ENCODE peak calls at places on chromosomes 1 and 21, in nine cellular contexts. One of them, this sample, is unnamed.

GRCh38 chr1:10283318-10283984 is 73.1 kb downstream of the KIF1B start:
- DNase-seq in small intestine: no peak
- DNase-seq in spleen: no peak
- DNase-seq in HFF-Myc: no peak
- DNase-seq in PC-9: peak; percentile 50
- DNase-seq in stomach: no peak
- DNase-seq in pancreas: no peak
- DNase-seq in CD4-positive, alpha-beta memory T cell: no peak
- DNase-seq in tibial artery: no peak
- DNase-seq in this sample: no peak

GRCh38 chr1:26289158-26290059 is 9.5 kb downstream of the SH3BGRL3 start:
- DNase-seq in small intestine: no peak
- DNase-seq in spleen: peak; percentile 96
- DNase-seq in HFF-Myc: no peak
- DNase-seq in PC-9: no peak
- DNase-seq in stomach: peak; percentile 46
- DNase-seq in pancreas: no peak
- DNase-seq in CD4-positive, alpha-beta memory T cell: peak; percentile 26
- DNase-seq in tibial artery: no peak
- DNase-seq in this sample: peak; percentile 82

GRCh38 chr1:41712687-41713086 is 206.0 kb downstream of the HIVEP3 start:
- DNase-seq in small intestine: no peak
- DNase-seq in spleen: no peak
- DNase-seq in HFF-Myc: no peak
- DNase-seq in PC-9: peak; percentile 68
- DNase-seq in stomach: no peak
- DNase-seq in pancreas: no peak
- DNase-seq in CD4-positive, alpha-beta memory T cell: no peak
- DNase-seq in tibial artery: no peak
- DNase-seq in this sample: no peak

GRCh38 chr1:17239420-17239819 is 9.5 kb upstream of the PADI3 start:
- DNase-seq in small intestine: peak; percentile 72
- DNase-seq in spleen: no peak
- DNase-seq in HFF-Myc: peak; percentile 93
- DNase-seq in PC-9: peak; percentile 74
- DNase-seq in stomach: no peak
- DNase-seq in pancreas: peak; percentile 41
- DNase-seq in CD4-positive, alpha-beta memory T cell: no peak
- DNase-seq in tibial artery: no peak
- DNase-seq in this sample: no peak

GRCh38 chr1:56515898-56516538 is 63.3 kb downstream of the PLPP3 start:
- DNase-seq in small intestine: no peak
- DNase-seq in spleen: no peak
- DNase-seq in HFF-Myc: no peak
- DNase-seq in PC-9: no peak
- DNase-seq in stomach: no peak
- DNase-seq in pancreas: no peak
- DNase-seq in CD4-positive, alpha-beta memory T cell: no peak
- DNase-seq in tibial artery: no peak
- DNase-seq in this sample: no peak

GRCh38 chr1:192747305-192747704 is 61.5 kb upstream of the RGS2 start:
- DNase-seq in small intestine: no peak
- DNase-seq in spleen: no peak
- DNase-seq in HFF-Myc: no peak
- DNase-seq in PC-9: no peak
- DNase-seq in stomach: no peak
- DNase-seq in pancreas: no peak
- DNase-seq in CD4-positive, alpha-beta memory T cell: no peak
- DNase-seq in tibial artery: no peak
- DNase-seq in this sample: no peak

GRCh38 chr1:55426619-55427018 is 211.5 kb upstream of the USP24 start:
- DNase-seq in small intestine: no peak
- DNase-seq in spleen: no peak
- DNase-seq in HFF-Myc: no peak
- DNase-seq in PC-9: no peak
- DNase-seq in stomach: no peak
- DNase-seq in pancreas: no peak
- DNase-seq in CD4-positive, alpha-beta memory T cell: no peak
- DNase-seq in tibial artery: no peak
- DNase-seq in this sample: no peak

GRCh38 chr1:204623365-204623893 is 62.1 kb downstream of the LRRN2 start:
- DNase-seq in small intestine: peak; percentile 91
- DNase-seq in spleen: no peak
- DNase-seq in HFF-Myc: peak; percentile 39
- DNase-seq in PC-9: peak; percentile 86
- DNase-seq in stomach: no peak
- DNase-seq in pancreas: no peak
- DNase-seq in CD4-positive, alpha-beta memory T cell: no peak
- DNase-seq in tibial artery: no peak
- DNase-seq in this sample: no peak

GRCh38 chr1:181083842-181084605 is 4.5 kb upstream of the IER5 start:
- DNase-seq in small intestine: peak; percentile 78
- DNase-seq in spleen: peak; percentile 78
- DNase-seq in HFF-Myc: no peak
- DNase-seq in PC-9: no peak
- DNase-seq in stomach: peak; percentile 62
- DNase-seq in pancreas: peak; percentile 63
- DNase-seq in CD4-positive, alpha-beta memory T cell: peak; percentile 63
- DNase-seq in tibial artery: peak; percentile 40
- DNase-seq in this sample: peak; percentile 62

GRCh38 chr1:154154534-154155181 is at the start of gene NUP210L:
- DNase-seq in small intestine: no peak
- DNase-seq in spleen: peak; percentile 74
- DNase-seq in HFF-Myc: no peak
- DNase-seq in PC-9: no peak
- DNase-seq in stomach: no peak
- DNase-seq in pancreas: no peak
- DNase-seq in CD4-positive, alpha-beta memory T cell: no peak
- DNase-seq in tibial artery: peak; percentile 71
- DNase-seq in this sample: peak; percentile 95

GRCh38 chr1:63073530-63074306 is 248.6 kb upstream of the FOXD3 start:
- DNase-seq in small intestine: peak; percentile 75
- DNase-seq in spleen: no peak
- DNase-seq in HFF-Myc: no peak
- DNase-seq in PC-9: no peak
- DNase-seq in stomach: no peak
- DNase-seq in pancreas: no peak
- DNase-seq in CD4-positive, alpha-beta memory T cell: no peak
- DNase-seq in tibial artery: no peak
- DNase-seq in this sample: no peak

GRCh38 chr1:21623411-21623961 is 45.7 kb downstream of the RAP1GAP start:
- DNase-seq in small intestine: peak; percentile 77
- DNase-seq in spleen: no peak
- DNase-seq in HFF-Myc: no peak
- DNase-seq in PC-9: no peak
- DNase-seq in stomach: peak; percentile 97
- DNase-seq in pancreas: peak; percentile 96
- DNase-seq in CD4-positive, alpha-beta memory T cell: no peak
- DNase-seq in tibial artery: no peak
- DNase-seq in this sample: peak; percentile 92

GRCh38 chr21:43657355-43658093 is 1.8 kb downstream of the HSF2BP start:
- DNase-seq in small intestine: no peak
- DNase-seq in spleen: no peak
- DNase-seq in HFF-Myc: no peak
- DNase-seq in PC-9: no peak
- DNase-seq in stomach: no peak
- DNase-seq in pancreas: no peak
- DNase-seq in CD4-positive, alpha-beta memory T cell: no peak
- DNase-seq in tibial artery: no peak
- DNase-seq in this sample: no peak

GRCh38 chr1:176541663-176542062 is 78.7 kb downstream of the PAPPA2 start:
- DNase-seq in small intestine: no peak
- DNase-seq in spleen: no peak
- DNase-seq in HFF-Myc: no peak
- DNase-seq in PC-9: no peak
- DNase-seq in stomach: no peak
- DNase-seq in pancreas: no peak
- DNase-seq in CD4-positive, alpha-beta memory T cell: no peak
- DNase-seq in tibial artery: no peak
- DNase-seq in this sample: no peak

GRCh38 chr1:196723325-196724185 is 51.1 kb upstream of the CFHR3 start:
- DNase-seq in small intestine: peak; percentile 44
- DNase-seq in spleen: no peak
- DNase-seq in HFF-Myc: no peak
- DNase-seq in PC-9: peak; percentile 58
- DNase-seq in stomach: peak; percentile 64
- DNase-seq in pancreas: peak; percentile 5
- DNase-seq in CD4-positive, alpha-beta memory T cell: no peak
- DNase-seq in tibial artery: no peak
- DNase-seq in this sample: no peak

DNA sequence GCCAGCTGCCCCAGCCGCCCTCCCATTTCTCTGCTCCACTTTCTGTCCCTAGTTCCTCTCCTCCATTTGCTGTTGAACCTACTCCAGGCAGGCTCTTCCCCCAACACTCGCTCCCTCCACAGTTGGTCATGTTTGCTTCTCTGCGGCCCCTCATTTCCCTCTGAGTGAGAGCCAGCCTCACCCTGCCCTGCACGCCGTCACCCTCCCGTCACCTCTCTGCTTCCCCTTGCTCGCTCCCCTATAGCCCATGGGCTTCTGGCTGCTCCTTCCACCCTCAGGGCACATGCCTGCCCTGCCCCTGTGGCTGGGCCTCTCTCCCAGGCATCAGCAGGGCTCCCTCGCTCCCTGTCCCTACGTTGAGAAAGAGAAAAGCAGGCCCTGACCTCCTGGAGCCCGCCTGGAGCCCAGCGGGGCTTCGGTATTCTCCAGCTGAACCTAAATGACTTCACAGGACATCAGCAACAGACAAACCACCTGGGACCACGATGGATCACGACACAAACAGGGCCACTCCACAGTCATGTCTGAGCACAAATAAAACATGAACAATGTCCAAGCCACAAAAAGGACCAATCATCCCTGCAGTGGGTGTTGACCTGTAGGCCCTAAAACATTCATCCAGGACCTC is 13.3 kb upstream of the THEMIS2 start:
- DNase-seq in small intestine: no peak
- DNase-seq in spleen: peak; percentile 80
- DNase-seq in HFF-Myc: no peak
- DNase-seq in PC-9: no peak
- DNase-seq in stomach: no peak
- DNase-seq in pancreas: no peak
- DNase-seq in CD4-positive, alpha-beta memory T cell: no peak
- DNase-seq in tibial artery: no peak
- DNase-seq in this sample: no peak
- H3K4me3 ChIP-seq in small intestine: no peak overlapping the region
- H3K4me3 ChIP-seq in spleen: no peak overlapping the region
- H3K4me3 ChIP-seq in HFF-Myc: no peak overlapping the region
- H3K4me3 ChIP-seq in PC-9: no peak overlapping the region
- H3K4me3 ChIP-seq in stomach: no peak overlapping the region
- H3K4me3 ChIP-seq in pancreas: no peak overlapping the region
- H3K4me3 ChIP-seq in CD4-positive, alpha-beta memory T cell: no peak overlapping the region
- H3K4me3 ChIP-seq in tibial artery: no peak overlapping the region
- H3K4me3 ChIP-seq in this sample: no peak overlapping the region

GRCh38 chr1:225423518-225423855 is 4.4 kb downstream of the LBR start:
- DNase-seq in small intestine: no peak
- DNase-seq in spleen: no peak
- DNase-seq in HFF-Myc: no peak
- DNase-seq in PC-9: no peak
- DNase-seq in stomach: no peak
- DNase-seq in pancreas: no peak
- DNase-seq in CD4-positive, alpha-beta memory T cell: no peak
- DNase-seq in tibial artery: no peak
- DNase-seq in this sample: no peak
- H3K4me3 ChIP-seq in small intestine: no peak overlapping the region
- H3K4me3 ChIP-seq in spleen: no peak overlapping the region
- H3K4me3 ChIP-seq in HFF-Myc: no peak overlapping the region
- H3K4me3 ChIP-seq in PC-9: no peak overlapping the region
- H3K4me3 ChIP-seq in stomach: no peak overlapping the region
- H3K4me3 ChIP-seq in pancreas: no peak overlapping the region
- H3K4me3 ChIP-seq in CD4-positive, alpha-beta memory T cell: no peak overlapping the region
- H3K4me3 ChIP-seq in tibial artery: no peak overlapping the region
- H3K4me3 ChIP-seq in this sample: no peak overlapping the region

GRCh38 chr1:230248876-230249275 is 177.3 kb downstream of the PGBD5 start:
- DNase-seq in small intestine: no peak
- DNase-seq in spleen: no peak
- DNase-seq in HFF-Myc: no peak
- DNase-seq in PC-9: no peak
- DNase-seq in stomach: no peak
- DNase-seq in pancreas: no peak
- DNase-seq in CD4-positive, alpha-beta memory T cell: no peak
- DNase-seq in tibial artery: no peak
- DNase-seq in this sample: no peak

GRCh38 chr1:230243583-230244377 is 176.7 kb downstream of the GALNT2 start:
- DNase-seq in small intestine: no peak
- DNase-seq in spleen: no peak
- DNase-seq in HFF-Myc: no peak
- DNase-seq in PC-9: no peak
- DNase-seq in stomach: no peak
- DNase-seq in pancreas: no peak
- DNase-seq in CD4-positive, alpha-beta memory T cell: no peak
- DNase-seq in tibial artery: no peak
- DNase-seq in this sample: no peak

GRCh38 chr1:230243146-230243545 is 176.1 kb downstream of the GALNT2 start:
- DNase-seq in small intestine: no peak
- DNase-seq in spleen: no peak
- DNase-seq in HFF-Myc: no peak
- DNase-seq in PC-9: no peak
- DNase-seq in stomach: no peak
- DNase-seq in pancreas: no peak
- DNase-seq in CD4-positive, alpha-beta memory T cell: no peak
- DNase-seq in tibial artery: no peak
- DNase-seq in this sample: no peak

GRCh38 chr1:230247921-230248778 is 178.0 kb downstream of the PGBD5 start:
- DNase-seq in small intestine: no peak
- DNase-seq in spleen: no peak
- DNase-seq in HFF-Myc: no peak
- DNase-seq in PC-9: no peak
- DNase-seq in stomach: no peak
- DNase-seq in pancreas: no peak
- DNase-seq in CD4-positive, alpha-beta memory T cell: no peak
- DNase-seq in tibial artery: no peak
- DNase-seq in this sample: no peak

GRCh38 chr1:230246551-230246950 is 179.5 kb downstream of the GALNT2 start:
- DNase-seq in small intestine: no peak
- DNase-seq in spleen: no peak
- DNase-seq in HFF-Myc: no peak
- DNase-seq in PC-9: no peak
- DNase-seq in stomach: no peak
- DNase-seq in pancreas: no peak
- DNase-seq in CD4-positive, alpha-beta memory T cell: no peak
- DNase-seq in tibial artery: no peak
- DNase-seq in this sample: no peak
- H3K4me3 ChIP-seq in small intestine: no peak overlapping the region
- H3K4me3 ChIP-seq in spleen: no peak overlapping the region
- H3K4me3 ChIP-seq in HFF-Myc: no peak overlapping the region
- H3K4me3 ChIP-seq in PC-9: no peak overlapping the region
- H3K4me3 ChIP-seq in stomach: no peak overlapping the region
- H3K4me3 ChIP-seq in pancreas: no peak overlapping the region
- H3K4me3 ChIP-seq in CD4-positive, alpha-beta memory T cell: no peak overlapping the region
- H3K4me3 ChIP-seq in tibial artery: no peak overlapping the region
- H3K4me3 ChIP-seq in this sample: no peak overlapping the region

DNA sequence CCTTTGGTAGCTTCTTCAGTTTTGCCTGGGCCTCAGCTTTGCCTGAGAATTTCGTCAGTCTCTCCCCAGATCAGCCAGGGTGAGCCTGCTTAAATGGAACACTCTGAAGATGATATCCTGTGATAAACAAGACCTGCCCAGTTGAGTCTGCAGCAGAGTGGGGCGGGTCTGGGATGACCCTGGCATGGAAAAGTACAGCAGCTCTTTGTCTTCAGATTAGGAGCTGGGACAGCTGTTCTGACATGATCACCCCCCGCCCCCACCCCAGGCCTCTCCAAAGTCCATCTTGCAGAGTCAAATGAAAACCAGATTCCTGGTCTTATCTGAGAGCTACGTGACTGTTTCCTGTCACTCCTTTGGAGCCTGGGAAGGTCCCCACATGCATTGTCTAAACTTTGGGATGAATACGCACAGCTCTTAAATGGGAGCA is 2.2 kb upstream of the TMEM51 start:
- DNase-seq in small intestine: peak; percentile 53
- DNase-seq in spleen: no peak
- DNase-seq in HFF-Myc: no peak
- DNase-seq in PC-9: no peak
- DNase-seq in stomach: no peak
- DNase-seq in pancreas: no peak
- DNase-seq in CD4-positive, alpha-beta memory T cell: no peak
- DNase-seq in tibial artery: no peak
- DNase-seq in this sample: no peak
- H3K4me3 ChIP-seq in small intestine: no peak overlapping the region
- H3K4me3 ChIP-seq in spleen: no peak overlapping the region
- H3K4me3 ChIP-seq in HFF-Myc: peak overlapping the region; percentile 6
- H3K4me3 ChIP-seq in PC-9: no peak overlapping the region
- H3K4me3 ChIP-seq in stomach: peak overlapping the region; percentile 85
- H3K4me3 ChIP-seq in pancreas: peak overlapping the region; percentile 97
- H3K4me3 ChIP-seq in CD4-positive, alpha-beta memory T cell: no peak overlapping the region
- H3K4me3 ChIP-seq in tibial artery: no peak overlapping the region
- H3K4me3 ChIP-seq in this sample: no peak overlapping the region